ENCODE peak calls at places on chromosome 12, in eight cellular contexts. Q, M, U, J, R, D, N and T are unnamed samples.

GRCh38 chr12:130831246-130831645 is 7.8 kb downstream of the STX2 start:
- DNase-seq in Q (no peak), M (no peak), U (no peak), J (no peak), R (no peak), D (no peak), N (no peak), T (no peak)

GRCh38 chr12:23906329-23906728 is 43.1 kb downstream of the SOX5 start:
- DNase-seq in Q (peak; percentile 45), M (no peak), U (no peak), J (peak; percentile 55), R (no peak), D (no peak), N (no peak), T (no peak)

GRCh38 chr12:51884676-51885229 is 3.1 kb upstream of the ANKRD33 start:
- DNase-seq in Q (peak; percentile 67), M (no peak), U (peak; percentile 55), J (no peak), R (no peak), D (no peak), N (no peak), T (peak; percentile 68)

GRCh38 chr12:47843226-47843980 is 23.7 kb upstream of the HDAC7 start:
- DNase-seq in Q (no peak), M (no peak), U (no peak), J (no peak), R (no peak), D (no peak), N (no peak), T (no peak)

GRCh38 chr12:89370411-89370810 is 18.1 kb upstream of the DUSP6 start:
- DNase-seq in Q (no peak), M (no peak), U (no peak), J (no peak), R (no peak), D (no peak), N (no peak), T (no peak)

GRCh38 chr12:128661216-128661550 is 162.6 kb downstream of the SLC15A4 start:
- DNase-seq in Q (no peak), M (no peak), U (no peak), J (no peak), R (no peak), D (no peak), N (no peak), T (no peak)

GRCh38 chr12:111093428-111094142 is 173.2 kb upstream of the MYL2 start:
- DNase-seq in Q (no peak), M (no peak), U (no peak), J (no peak), R (no peak), D (no peak), N (no peak), T (no peak)

GRCh38 chr12:113612076-113612728 is 140.5 kb upstream of the LHX5 start:
- DNase-seq in Q (no peak), M (no peak), U (no peak), J (no peak), R (no peak), D (no peak), N (no peak), T (no peak)

GRCh38 chr12:2845280-2845679 is 10.4 kb upstream of the NRIP2 start:
- DNase-seq in Q (peak; percentile 85), M (no peak), U (no peak), J (peak; percentile 84), R (no peak), D (no peak), N (no peak), T (peak; percentile 55)

GRCh38 chr12:98227162-98227561 is 288.2 kb upstream of the TMPO start:
- DNase-seq in Q (peak; percentile 21), M (no peak), U (no peak), J (peak; percentile 28), R (no peak), D (no peak), N (no peak), T (no peak)

DNA sequence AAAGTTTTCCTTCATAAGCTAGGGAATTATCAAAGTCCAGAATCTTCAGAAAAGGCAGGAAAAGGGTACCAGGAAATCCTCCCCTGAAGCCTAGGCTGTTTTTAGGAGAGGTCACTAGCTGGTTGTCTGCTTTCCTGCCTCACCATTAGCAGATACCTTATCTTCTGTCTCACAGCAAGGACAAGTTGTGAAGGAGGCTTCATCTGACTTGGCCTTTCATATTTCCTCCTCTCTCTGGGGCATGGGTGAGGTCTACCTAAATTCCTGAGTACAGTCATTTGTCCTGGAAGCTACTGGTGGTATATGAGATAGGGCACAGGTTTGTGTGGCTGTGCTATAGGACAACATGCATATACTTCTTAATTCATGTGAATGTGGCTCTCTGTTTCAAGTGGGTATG is 2.3 kb downstream of the FOXJ2 start:
- DNase-seq in Q (no peak), M (no peak), U (peak; percentile 75), J (no peak), R (no peak), D (no peak), N (no peak), T (no peak)
- H3K4me3 ChIP-seq in Q (peak overlapping the region; percentile 84), M (peak overlapping the region; percentile 80), U (peak overlapping the region; percentile 84), J (peak overlapping the region; percentile 91), R (no peak overlapping the region), D (peak overlapping the region; percentile 81), N (no peak overlapping the region), T (peak overlapping the region; percentile 89)

DNA sequence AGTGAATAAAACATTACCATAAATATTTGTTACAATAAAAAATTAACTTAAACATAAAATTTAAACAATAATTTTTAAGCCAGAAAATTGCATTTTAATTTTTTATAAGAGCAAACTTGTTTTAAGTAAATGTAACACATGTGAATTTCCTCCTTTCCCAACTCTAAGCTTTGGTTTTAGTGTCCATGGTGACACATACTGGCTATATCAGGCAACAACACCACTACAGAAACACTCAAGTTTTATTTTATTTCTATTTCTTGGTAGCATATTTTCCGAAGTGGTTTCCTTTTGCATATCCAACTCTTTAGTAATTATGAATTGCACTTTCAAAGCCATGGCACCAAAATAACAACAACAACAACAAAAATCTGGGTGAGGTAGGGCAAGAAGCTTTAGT is 2.2 kb downstream of the NELL2 start:
- DNase-seq in Q (peak; percentile 4), M (no peak), U (no peak), J (peak; percentile 4), R (no peak), D (no peak), N (no peak), T (peak; percentile 6)
- TF ChIP-seq CTCF in Q (no peak), M (no peak), U (no peak), J (no peak), R (no peak), D (no peak), N (peak; percentile 32), T (no peak)

GRCh38 chr12:124465473-124465872 is 101.9 kb downstream of the NCOR2 start:
- DNase-seq in Q (no peak), M (no peak), U (no peak), J (no peak), R (no peak), D (no peak), N (no peak), T (no peak)

GRCh38 chr12:124463341-124463861 is 104.0 kb downstream of the NCOR2 start:
- DNase-seq in Q (no peak), M (no peak), U (no peak), J (no peak), R (no peak), D (no peak), N (no peak), T (no peak)

GRCh38 chr12:124464062-124464461 is 103.3 kb downstream of the NCOR2 start:
- DNase-seq in Q (peak; percentile 23), M (no peak), U (no peak), J (no peak), R (no peak), D (no peak), N (no peak), T (peak; percentile 52)

GRCh38 chr12:124466200-124467128 is 100.9 kb downstream of the NCOR2 start:
- DNase-seq in Q (peak; percentile 16), M (no peak), U (no peak), J (peak; percentile 93), R (peak; percentile 54), D (peak; percentile 44), N (no peak), T (no peak)

DNA sequence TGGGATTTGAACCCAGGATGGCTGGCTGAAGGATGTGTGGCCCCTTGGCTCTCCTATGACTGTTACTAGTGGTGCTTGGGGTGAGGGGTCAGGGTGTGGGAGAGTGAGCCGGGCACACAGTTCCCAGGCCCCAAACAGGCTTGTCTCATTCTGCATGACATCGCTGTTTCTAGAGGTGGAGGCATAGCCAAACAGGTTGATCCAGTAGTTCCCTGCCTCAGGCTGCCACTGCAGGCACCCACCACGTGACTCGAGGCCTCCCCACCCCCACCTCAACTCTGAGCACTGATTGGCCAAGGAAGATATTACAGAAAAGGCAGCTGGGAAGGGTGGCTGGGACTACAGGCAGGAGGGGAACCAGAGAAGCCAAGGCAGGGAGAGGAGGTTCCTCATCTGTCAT is 102.6 kb downstream of the NCOR2 start:
- DNase-seq in Q (no peak), M (no peak), U (peak; percentile 71), J (no peak), R (no peak), D (no peak), N (no peak), T (no peak)
- H3K4me3 ChIP-seq in Q (no peak overlapping the region), M (no peak overlapping the region), U (no peak overlapping the region), J (no peak overlapping the region), R (no peak overlapping the region), D (no peak overlapping the region), N (no peak overlapping the region), T (no peak overlapping the region)

DNA sequence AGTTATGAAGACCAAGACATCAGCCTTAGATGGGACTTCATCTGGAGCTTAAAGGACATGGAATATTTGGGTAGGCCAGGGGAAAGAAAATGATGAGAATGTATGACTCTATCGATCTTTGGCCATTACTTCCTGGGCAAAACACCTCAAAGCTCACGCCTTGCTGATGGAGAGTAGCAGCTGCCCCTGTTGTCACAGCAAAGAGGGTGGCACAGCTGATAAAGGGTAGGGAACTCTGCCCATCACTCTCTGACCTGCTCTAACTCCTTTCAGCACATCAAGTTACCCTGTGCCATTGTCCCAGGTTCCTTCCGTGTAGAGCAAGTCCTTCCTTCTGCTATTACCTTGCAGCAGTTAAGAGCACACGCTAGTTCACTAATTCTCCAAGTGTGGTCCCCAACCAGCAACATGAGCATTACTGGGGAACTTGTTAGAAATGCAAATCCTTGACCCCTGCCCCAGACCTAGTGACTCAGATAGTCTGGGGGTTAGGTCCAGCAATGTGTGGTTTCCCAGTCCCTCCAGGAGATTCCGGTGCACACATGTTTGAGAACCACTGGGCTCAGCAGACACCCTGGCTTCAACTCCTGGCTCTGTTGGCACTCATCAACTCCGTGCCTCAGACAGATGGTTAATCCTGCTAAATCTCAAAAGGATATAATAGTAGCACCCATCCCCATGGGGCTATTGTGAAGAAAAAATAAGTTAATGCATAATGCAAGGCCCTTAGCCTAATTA is 93.7 kb upstream of the EEA1 start:
- DNase-seq in Q (peak; percentile 41), M (no peak), U (no peak), J (no peak), R (no peak), D (no peak), N (no peak), T (peak; percentile 32)
- TF ChIP-seq CTCF in Q (no peak), M (no peak), U (no peak), J (no peak), R (no peak), D (no peak), N (no peak), T (no peak)